ENCODE peak calls at places on chromosomes 16 and 17, in six cellular contexts. U, O, N, L, P and T are unnamed samples.
A peak's percentile ranks its signal among the peaks of the same experiment; 100 is the strongest.

GRCh38 chr17:64653325-64653984 is 8.7 kb downstream of the SMURF2 start:
- DNase-seq in U (no peak), O (peak; percentile 14), N (no peak), L (no peak), P (no peak), T (no peak)

GRCh38 chr17:70060415-70060814 is 14.6 kb upstream of the KCNJ16 start:
- DNase-seq in U (no peak), O (no peak), N (no peak), L (no peak), P (no peak), T (no peak)

GRCh38 chr17:2517539-2517938 is 5.9 kb upstream of the METTL16 start:
- DNase-seq in U (no peak), O (no peak), N (no peak), L (no peak), P (no peak), T (no peak)

GRCh38 chr17:64423881-64424280 is 25.0 kb upstream of the MILR1 start:
- DNase-seq in U (no peak), O (peak; percentile 76), N (no peak), L (no peak), P (no peak), T (no peak)

GRCh38 chr17:35973333-35974260 is 7.7 kb downstream of the CCL16 start:
- DNase-seq in U (no peak), O (no peak), N (no peak), L (no peak), P (no peak), T (no peak)

GRCh38 chr17:57114085-57114673 is 29.1 kb downstream of the AKAP1 start:
- DNase-seq in U (peak; percentile 76), O (peak; percentile 60), N (no peak), L (peak; percentile 68), P (peak; percentile 60), T (peak; percentile 51)

GRCh38 chr17:45123930-45124796 is 8.2 kb downstream of the PLCD3 start:
- DNase-seq in U (peak; percentile 95), O (peak; percentile 98), N (no peak), L (peak; percentile 82), P (no peak), T (peak; percentile 70)

GRCh38 chr17:38671939-38672720 is 2.6 kb downstream of the EPOP start:
- DNase-seq in U (no peak), O (no peak), N (no peak), L (no peak), P (no peak), T (peak; percentile 19)

GRCh38 chr17:48908853-48909394 is 717 bp downstream of the UBE2Z start:
- DNase-seq in U (peak; percentile 91), O (peak; percentile 96), N (peak; percentile 65), L (peak; percentile 81), P (peak; percentile 65), T (peak; percentile 74)

GRCh38 chr16:3020604-3021448 is 658 bp downstream of the TNFRSF12A start:
- DNase-seq in U (peak; percentile 81), O (peak; percentile 69), N (peak; percentile 93), L (peak; percentile 75), P (no peak), T (peak; percentile 84)

GRCh38 chr17:77124192-77124908 is 16.4 kb upstream of the SEC14L1 start:
- DNase-seq in U (peak; percentile 62), O (no peak), N (no peak), L (no peak), P (no peak), T (peak; percentile 80)

GRCh38 chr16:21222495-21223337 is 10.8 kb upstream of the ANKS4B start:
- DNase-seq in U (no peak), O (no peak), N (no peak), L (peak; percentile 18), P (no peak), T (no peak)

GRCh38 chr17:15257316-15257925 is 7.7 kb downstream of the PMP22 start:
- DNase-seq in U (peak; percentile 74), O (peak; percentile 93), N (peak; percentile 75), L (peak; percentile 76), P (peak; percentile 50), T (peak; percentile 75)

GRCh38 chr17:57735230-57735629 is 9.9 kb downstream of the CCDC182 start:
- DNase-seq in U (no peak), O (no peak), N (no peak), L (no peak), P (no peak), T (no peak)

GRCh38 chr17:64130559-64131001 is 636 bp upstream of the ERN1 start:
- DNase-seq in U (no peak), O (no peak), N (no peak), L (peak; percentile 51), P (no peak), T (no peak)

GRCh38 chr16:11667824-11668589 is at the start of gene SNN:
- DNase-seq in U (peak; percentile 93), O (peak; percentile 86), N (peak; percentile 79), L (peak; percentile 90), P (peak; percentile 98), T (peak; percentile 87)

GRCh38 chr17:15406081-15406480 is 61.3 kb downstream of the CDRT4 start:
- DNase-seq in U (no peak), O (no peak), N (no peak), L (no peak), P (no peak), T (no peak)

GRCh38 chr16:17470871-17471744 is at the start of gene XYLT1:
- DNase-seq in U (peak; percentile 25), O (peak; percentile 92), N (no peak), L (peak; percentile 73), P (no peak), T (no peak)

GRCh38 chr17:32278815-32279214 is 13.2 kb downstream of the RHBDL3 start:
- DNase-seq in U (no peak), O (no peak), N (no peak), L (no peak), P (no peak), T (no peak)

GRCh38 chr17:76498886-76499667 is 2.1 kb downstream of the RHBDF2 start:
- DNase-seq in U (peak; percentile 53), O (no peak), N (no peak), L (no peak), P (no peak), T (no peak)

GRCh38 chr17:74011963-74012362 is 191.5 kb upstream of the RPL38 start:
- DNase-seq in U (no peak), O (no peak), N (no peak), L (no peak), P (no peak), T (no peak)

GRCh38 chr17:32826076-32826475 is 50.8 kb downstream of the MYO1D start:
- DNase-seq in U (no peak), O (no peak), N (no peak), L (no peak), P (no peak), T (no peak)

DNA sequence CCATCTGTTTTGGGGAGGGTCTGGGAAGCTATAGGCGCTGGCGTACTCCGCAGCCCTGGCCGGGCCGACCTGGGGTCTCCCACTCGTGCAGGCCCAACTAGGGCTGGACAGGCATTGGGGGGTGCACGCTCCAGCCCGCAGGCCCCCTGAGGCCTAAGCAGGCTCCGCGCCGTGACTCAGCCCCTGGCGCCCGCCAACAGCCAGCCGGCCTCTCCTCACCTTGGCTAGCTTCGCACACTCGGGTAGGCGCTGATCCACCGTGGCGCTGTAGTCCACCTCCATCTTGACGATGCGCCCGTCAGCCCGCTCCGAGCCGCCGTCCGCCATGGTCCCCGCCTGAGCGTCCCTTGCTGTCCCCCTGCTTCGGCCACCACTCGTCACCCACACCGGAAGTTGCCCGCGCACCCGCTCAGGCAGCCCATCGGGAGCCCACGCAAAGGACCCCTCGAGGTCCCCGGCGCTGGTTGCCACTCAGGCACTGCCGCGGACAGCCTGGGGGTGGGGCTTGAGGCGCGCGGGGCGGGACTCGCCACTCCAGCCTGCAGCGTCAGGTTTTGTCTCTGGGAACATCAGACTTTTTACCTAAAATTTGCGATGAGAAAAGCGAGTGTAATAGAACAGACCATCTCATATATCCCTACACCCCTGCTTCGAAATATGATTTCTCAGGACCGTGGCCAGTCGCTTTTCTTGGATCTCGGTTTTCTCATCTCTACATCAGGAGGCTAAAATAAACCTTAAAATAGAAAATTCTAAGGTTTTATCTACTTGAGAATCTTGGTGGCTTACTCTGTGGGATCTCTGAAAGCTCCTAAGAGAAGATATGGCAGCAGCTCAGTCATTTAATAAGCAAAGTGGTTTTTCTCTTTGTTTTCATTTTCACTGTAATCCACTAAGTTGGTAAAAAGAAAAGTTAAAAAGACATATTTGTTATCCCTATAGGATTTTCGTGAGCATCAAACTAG is at the start of gene PSMD12:
- DNase-seq in U (peak; percentile 94), O (peak; percentile 93), N (peak; percentile 92), L (peak; percentile 95), P (peak; percentile 89), T (peak; percentile 96)
- TF ChIP-seq POLR2A in U (peak; percentile 94), O (peak; percentile 92), N (peak; percentile 53), L (peak; percentile 87), P (peak; percentile 89), T (peak; percentile 92)

GRCh38 chr16:46688101-46688656 is 799 bp downstream of the VPS35 start:
- DNase-seq in U (no peak), O (peak; percentile 89), N (no peak), L (peak; percentile 51), P (no peak), T (no peak)

GRCh38 chr16:46689492-46690280 is at the start of gene ORC6:
- DNase-seq in U (peak; percentile 87), O (peak; percentile 98), N (peak; percentile 98), L (peak; percentile 98), P (peak; percentile 73), T (peak; percentile 98)

GRCh38 chr16:46691720-46692119 is 2.3 kb downstream of the ORC6 start:
- DNase-seq in U (no peak), O (no peak), N (no peak), L (no peak), P (no peak), T (peak; percentile 25)

GRCh38 chr16:46688657-46689491 is at the start of gene VPS35:
- DNase-seq in U (peak; percentile 93), O (peak; percentile 99), N (peak; percentile 99), L (peak; percentile 100), P (peak; percentile 83), T (peak; percentile 99)

GRCh38 chr16:46690281-46691178 is 1.1 kb downstream of the ORC6 start:
- DNase-seq in U (no peak), O (peak; percentile 25), N (no peak), L (peak; percentile 38), P (no peak), T (peak; percentile 29)
- TF ChIP-seq POLR2A in U (no peak), O (no peak), N (no peak), L (no peak), P (no peak), T (no peak)

GRCh38 chr17:16971458-16972338 is at the start of gene TNFRSF13B:
- DNase-seq in U (no peak), O (no peak), N (no peak), L (peak; percentile 55), P (no peak), T (no peak)
- TF ChIP-seq POLR2A in U (no peak), O (no peak), N (no peak), L (peak; percentile 12), P (peak; percentile 24), T (no peak)

DNA sequence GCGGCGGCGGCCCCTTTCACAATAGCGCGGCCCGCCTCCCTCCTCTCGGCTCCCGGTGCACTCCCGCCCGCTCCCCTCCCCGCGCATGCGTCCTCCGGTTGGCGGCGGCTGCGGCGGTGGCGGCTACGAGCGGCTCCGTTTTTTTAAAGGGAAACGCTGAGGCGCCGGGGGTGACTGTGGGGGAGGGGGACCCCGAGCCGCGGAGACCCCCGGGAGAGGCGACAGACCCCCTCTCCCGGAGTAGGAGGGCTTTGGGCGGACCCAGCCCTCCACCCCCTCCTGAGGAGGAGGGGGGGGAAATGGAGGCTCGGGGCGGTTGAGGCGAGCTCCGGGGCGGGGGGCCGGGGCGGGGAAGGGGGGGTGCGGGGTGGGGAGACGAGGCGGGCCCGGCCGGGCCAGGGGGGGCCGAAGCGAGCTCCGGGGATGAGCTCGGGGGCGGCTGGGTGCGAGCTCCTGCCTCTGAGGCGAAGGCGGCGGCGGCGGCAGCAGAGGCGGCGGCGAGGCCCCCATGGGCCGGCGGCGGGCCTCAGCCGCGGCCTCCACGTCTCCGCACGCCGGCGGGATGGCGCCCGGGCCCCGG is at the start of gene MSL1:
- DNase-seq in U (peak; percentile 91), O (peak; percentile 88), N (peak; percentile 90), L (peak; percentile 91), P (peak; percentile 96), T (peak; percentile 85)
- TF ChIP-seq POLR2A in U (peak; percentile 46), O (peak; percentile 39), N (no peak), L (peak; percentile 64), P (no peak), T (no peak)